ENCODE peak calls at places on chromosomes 12 and 14, in five cellular contexts. V is esophagus muscularis mucosa, E is A549, J is endothelial cell, Q is cardiac muscle cell. K is an unnamed sample.

GRCh38 chr12:83793616-83794015 is 1106.9 kb downstream of the TMTC2 start:
- DNase-seq in V (no peak), E (no peak), J (no peak), Q (no peak), K (no peak)

GRCh38 chr12:31897791-31898503 is 61.3 kb upstream of the RESF1 start:
- DNase-seq in V (no peak), E (peak), J (no peak), Q (peak), K (no peak)

GRCh38 chr12:119838781-119839180 is 38.3 kb downstream of the CIT start:
- DNase-seq in V (no peak), E (no peak), J (no peak), Q (no peak), K (no peak)

GRCh38 chr14:41623737-41624136 is 17.1 kb downstream of the LRFN5 start:
- DNase-seq in V (no peak), E (no peak), J (no peak), Q (no peak), K (no peak)

GRCh38 chr12:106123551-106123991 is 15.2 kb downstream of the NUAK1 start:
- DNase-seq in V (no peak), E (peak), J (no peak), Q (no peak), K (no peak)

GRCh38 chr12:6792522-6793201 is 3.3 kb downstream of the CD4 start:
- DNase-seq in V (no peak), E (no peak), J (no peak), Q (peak), K (peak)

GRCh38 chr12:3389911-3390310 is 101.1 kb upstream of the PRMT8 start:
- DNase-seq in V (peak), E (no peak), J (no peak), Q (no peak), K (no peak)

GRCh38 chr12:89933911-89934310 is 225.3 kb upstream of the ATP2B1 start:
- DNase-seq in V (no peak), E (no peak), J (no peak), Q (no peak), K (no peak)

GRCh38 chr12:13173537-13173936 is 23.0 kb upstream of the EMP1 start:
- DNase-seq in V (no peak), E (no peak), J (no peak), Q (no peak), K (no peak)

GRCh38 chr12:42204819-42205218 is 33.2 kb downstream of the YAF2 start:
- DNase-seq in V (no peak), E (no peak), J (no peak), Q (no peak), K (no peak)

GRCh38 chr12:70982991-70983390 is 62.5 kb upstream of the PTPRR start:
- DNase-seq in V (no peak), E (no peak), J (no peak), Q (no peak), K (no peak)

GRCh38 chr14:42992930-42993329 is 1386.3 kb downstream of the LRFN5 start:
- DNase-seq in V (no peak), E (no peak), J (no peak), Q (no peak), K (no peak)

GRCh38 chr12:9810721-9811120 is 16.6 kb upstream of the KLRF1 start:
- DNase-seq in V (no peak), E (no peak), J (no peak), Q (no peak), K (no peak)

GRCh38 chr12:48997719-48998496 is 1.3 kb downstream of the DDN start:
- DNase-seq in V (no peak), E (peak), J (peak), Q (no peak), K (no peak)

DNA sequence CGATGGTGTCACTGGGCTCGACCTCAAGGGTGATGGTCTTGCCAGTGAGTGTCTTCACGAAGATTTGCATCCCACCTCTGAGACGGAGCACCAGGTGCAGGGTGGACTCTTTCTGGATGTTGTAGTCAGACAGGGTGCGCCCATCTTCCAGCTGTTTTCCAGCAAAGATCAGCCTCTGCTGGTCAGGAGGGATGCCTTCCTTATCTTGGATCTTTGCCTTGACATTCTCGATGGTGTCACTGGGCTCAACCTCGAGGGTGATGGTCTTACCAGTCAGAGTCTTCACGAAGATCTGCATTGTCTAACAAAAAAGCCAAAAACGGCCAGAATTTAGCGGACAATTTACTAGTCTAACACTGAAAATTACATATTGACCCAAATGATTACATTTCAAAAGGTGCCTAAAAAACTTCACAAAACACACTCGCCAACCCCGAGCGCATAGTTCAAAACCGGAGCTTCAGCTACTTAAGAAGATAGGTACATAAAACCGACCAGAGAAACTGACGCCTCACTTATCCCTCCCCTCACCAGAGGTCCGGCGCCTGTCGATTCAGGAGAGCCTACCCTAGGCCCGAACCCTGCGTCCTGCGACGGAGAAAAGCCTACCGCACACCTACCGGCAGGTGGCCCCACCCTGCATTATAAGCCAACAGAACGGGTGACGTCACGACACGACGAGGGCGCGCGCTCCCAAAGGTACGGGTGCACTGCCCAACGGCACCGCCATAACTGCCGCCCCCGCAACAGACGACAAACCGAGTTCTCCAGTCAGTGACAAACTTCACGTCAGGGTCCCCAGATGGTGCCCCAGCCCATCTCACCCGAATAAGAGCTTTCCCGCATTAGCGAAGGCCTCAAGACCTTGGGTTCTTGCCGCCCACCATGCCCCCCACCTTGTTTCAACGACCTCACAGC is 717 bp downstream of the UBC start:
- DNase-seq in V (peak), E (peak), J (peak), Q (peak), K (peak)
- TF ChIP-seq CTCF in V (peak), E (peak), J (peak), Q (peak), K (peak)

GRCh38 chr14:32259368-32260013 is 56.4 kb upstream of the RNU6-8 start:
- DNase-seq in V (no peak), E (peak), J (no peak), Q (no peak), K (no peak)
- TF ChIP-seq CTCF in V (no peak), E (no peak), J (no peak), Q (no peak), K (no peak)

GRCh38 chr14:89787525-89787924 is 167.0 kb downstream of the EFCAB11 start:
- DNase-seq in V (no peak), E (no peak), J (no peak), Q (no peak), K (no peak)

GRCh38 chr14:89797148-89797547 is 157.4 kb downstream of the EFCAB11 start:
- DNase-seq in V (no peak), E (no peak), J (no peak), Q (no peak), K (no peak)

GRCh38 chr14:89794096-89794495 is 160.4 kb downstream of the EFCAB11 start:
- DNase-seq in V (peak), E (no peak), J (no peak), Q (no peak), K (no peak)

GRCh38 chr14:89792489-89793366 is 161.8 kb downstream of the EFCAB11 start:
- DNase-seq in V (no peak), E (no peak), J (no peak), Q (no peak), K (no peak)

DNA sequence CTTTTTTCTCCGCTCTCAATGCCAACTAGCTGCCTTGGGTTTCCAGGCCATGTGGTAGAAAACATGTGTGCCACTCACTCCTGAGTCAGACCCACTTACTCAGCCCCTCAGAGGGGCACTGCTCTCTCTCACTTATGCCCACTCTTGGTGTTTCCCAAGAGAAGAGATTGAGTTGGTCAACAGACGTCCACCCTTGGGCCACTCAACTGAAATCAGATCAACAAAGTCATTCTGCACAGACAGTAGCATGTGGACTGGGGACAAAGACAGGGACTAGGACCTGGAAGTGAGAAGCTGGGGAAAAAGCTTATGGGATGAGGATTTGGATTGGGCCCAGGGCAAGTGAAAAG is 161.2 kb downstream of the EFCAB11 start:
- DNase-seq in V (no peak), E (no peak), J (no peak), Q (no peak), K (no peak)
- TF ChIP-seq CTCF in V (no peak), E (no peak), J (no peak), Q (no peak), K (no peak)

DNA sequence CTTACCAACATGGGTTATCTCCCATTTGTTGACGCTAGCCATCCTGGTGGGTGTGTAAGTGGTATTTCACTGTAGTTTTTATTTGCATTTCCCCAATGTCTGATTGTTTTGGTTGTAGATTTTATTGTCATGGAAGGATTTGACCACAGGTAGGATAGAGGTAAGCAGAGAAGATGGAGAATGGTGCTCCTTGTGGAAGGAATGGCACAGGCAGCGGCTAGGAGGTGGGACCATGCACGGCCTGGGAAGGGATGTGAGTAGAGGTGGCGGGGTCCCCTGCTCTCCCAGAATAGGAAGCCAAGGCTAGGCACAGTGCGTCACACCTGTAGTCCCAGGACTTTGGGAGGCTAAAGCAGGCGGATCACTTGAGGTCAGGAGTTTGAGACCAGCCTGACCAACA is 41.4 kb downstream of the PHETA1 start:
- DNase-seq in V (no peak), E (no peak), J (no peak), Q (no peak), K (no peak)
- TF ChIP-seq CTCF in V (no peak), E (no peak), J (peak), Q (no peak), K (no peak)

GRCh38 chr14:102212845-102213244 is 73.1 kb downstream of the WDR20 start:
- DNase-seq in V (no peak), E (no peak), J (no peak), Q (no peak), K (no peak)

GRCh38 chr14:102215071-102215470 is 75.4 kb downstream of the WDR20 start:
- DNase-seq in V (no peak), E (no peak), J (no peak), Q (no peak), K (peak)

GRCh38 chr14:102215522-102216250 is 76.0 kb downstream of the WDR20 start:
- DNase-seq in V (no peak), E (no peak), J (no peak), Q (peak), K (no peak)

GRCh38 chr14:102213470-102213869 is 73.8 kb downstream of the WDR20 start:
- DNase-seq in V (no peak), E (no peak), J (no peak), Q (no peak), K (no peak)

GRCh38 chr14:102213984-102214658 is 74.4 kb downstream of the WDR20 start:
- DNase-seq in V (no peak), E (peak), J (no peak), Q (no peak), K (no peak)
- TF ChIP-seq CTCF in V (no peak), E (peak), J (no peak), Q (peak), K (peak)

GRCh38 chr14:67335781-67336180 is 23.8 kb downstream of the ATP6V1D start:
- DNase-seq in V (no peak), E (peak), J (peak), Q (peak), K (peak)
- TF ChIP-seq CTCF in V (no peak), E (peak), J (peak), Q (peak), K (peak)